ENCODE peak calls at places on chromosomes 7 and 10, in nine cellular contexts. H is IMR-90, E is GM23338, O is colonic mucosa, Y is HCT116, R is GM06990, G is fibroblast of villous mesenchyme, P is brain microvascular endothelial cell, N is thoracic aorta. I is an unnamed sample.

GRCh38 chr7:112407261-112407660 is 43.0 kb upstream of the IFRD1 start:
- DNase-seq in H (no peak), E (no peak), O (no peak), Y (no peak), R (no peak), G (peak), P (no peak), N (no peak), I (no peak)

GRCh38 chr10:9878429-9878828 is 1139.2 kb upstream of the CELF2 start:
- DNase-seq in H (no peak), E (no peak), O (no peak), Y (no peak), R (no peak), G (no peak), P (no peak), N (no peak), I (no peak)

GRCh38 chr7:75738975-75739795 is 444 bp upstream of the HIP1 start:
- DNase-seq in H (peak), E (peak), O (peak), Y (peak), R (peak), G (peak), P (peak), N (peak), I (peak)

GRCh38 chr10:102418612-102419560 is at the start of gene PSD:
- DNase-seq in H (no peak), E (peak), O (no peak), Y (no peak), R (no peak), G (no peak), P (no peak), N (no peak), I (no peak)

GRCh38 chr10:14009315-14010082 is 321.2 kb downstream of the FRMD4A start:
- DNase-seq in H (peak), E (no peak), O (no peak), Y (no peak), R (peak), G (peak), P (peak), N (no peak), I (no peak)

GRCh38 chr10:128064615-128065580 is 61.3 kb downstream of the MKI67 start:
- DNase-seq in H (peak), E (no peak), O (peak), Y (no peak), R (peak), G (peak), P (peak), N (peak), I (no peak)

GRCh38 chr10:92184977-92185376 is 105.9 kb downstream of the CPEB3 start:
- DNase-seq in H (no peak), E (no peak), O (no peak), Y (no peak), R (no peak), G (no peak), P (no peak), N (no peak), I (no peak)

GRCh38 chr7:42233939-42234338 is 3.1 kb downstream of the GLI3 start:
- DNase-seq in H (peak), E (no peak), O (no peak), Y (no peak), R (no peak), G (peak), P (no peak), N (no peak), I (no peak)

GRCh38 chr7:100887186-100887954 is 2.1 kb downstream of the UFSP1 start:
- DNase-seq in H (no peak), E (no peak), O (peak), Y (no peak), R (peak), G (no peak), P (no peak), N (no peak), I (no peak)

GRCh38 chr10:72242675-72243074 is 26.6 kb upstream of the ASCC1 start:
- DNase-seq in H (no peak), E (peak), O (no peak), Y (no peak), R (no peak), G (peak), P (no peak), N (no peak), I (peak)

GRCh38 chr10:72244573-72245038 is 28.5 kb upstream of the ASCC1 start:
- DNase-seq in H (no peak), E (no peak), O (no peak), Y (no peak), R (no peak), G (no peak), P (no peak), N (no peak), I (no peak)

GRCh38 chr10:72241853-72242252 is 25.8 kb upstream of the ASCC1 start:
- DNase-seq in H (no peak), E (no peak), O (no peak), Y (no peak), R (no peak), G (no peak), P (no peak), N (no peak), I (no peak)

GRCh38 chr10:72245949-72246525 is 27.7 kb upstream of the DDIT4 start:
- DNase-seq in H (no peak), E (no peak), O (no peak), Y (no peak), R (no peak), G (no peak), P (no peak), N (no peak), I (no peak)

DNA sequence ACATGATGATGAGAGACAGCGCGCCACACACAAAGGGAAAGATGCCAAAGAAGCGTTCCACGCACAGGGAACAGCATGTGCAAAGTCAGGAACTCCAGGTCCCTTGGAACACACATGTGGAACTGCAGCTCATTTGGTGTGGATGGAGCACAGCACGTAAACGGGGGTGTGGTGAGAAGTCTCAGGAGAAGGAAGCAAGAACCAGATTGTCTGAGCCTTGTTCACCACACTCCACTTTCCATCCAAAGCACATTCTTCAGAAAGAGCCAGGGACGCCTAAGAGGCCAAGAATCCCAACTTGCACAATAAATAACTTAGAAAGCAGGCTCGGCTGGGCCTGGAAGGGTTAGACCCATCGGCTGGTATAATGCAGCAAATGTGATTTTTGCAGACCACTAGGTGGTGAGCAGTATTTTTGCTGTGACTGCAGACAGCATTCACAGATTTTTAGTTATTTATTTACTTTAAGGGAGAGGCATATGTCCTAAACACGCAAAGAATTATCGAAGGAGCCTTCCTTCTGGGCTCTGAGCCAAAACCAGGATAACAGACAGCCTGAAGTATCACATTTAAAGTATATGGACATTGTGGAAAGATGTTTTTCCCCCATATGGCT is 27.9 kb upstream of the ASCC1 start:
- DNase-seq in H (peak), E (no peak), O (peak), Y (no peak), R (no peak), G (peak), P (peak), N (no peak), I (peak)
- TF ChIP-seq CTCF in H (peak), E (no peak), O (no peak), Y (peak), R (peak), G (peak), P (peak), N (peak), I (peak)

DNA sequence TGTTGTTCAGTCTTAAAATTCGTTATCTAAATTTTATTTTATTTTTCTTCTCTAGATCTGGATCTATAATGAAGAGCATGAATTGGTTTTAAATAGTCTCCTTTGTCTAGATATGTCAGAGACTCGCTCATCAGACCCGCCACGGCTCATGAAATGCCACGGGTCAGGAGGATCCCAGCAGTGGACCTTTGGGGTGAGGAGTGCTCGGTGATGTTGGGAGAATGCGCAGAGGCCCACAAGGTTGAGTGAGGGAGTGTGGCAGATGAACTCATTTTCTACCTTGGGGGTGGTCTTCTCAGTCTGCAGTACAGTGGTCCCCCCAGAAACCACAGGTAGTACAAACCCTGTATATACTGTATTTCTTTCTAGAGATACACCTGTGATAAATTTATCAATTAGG is 95.3 kb downstream of the GALNT11 start:
- DNase-seq in H (no peak), E (no peak), O (no peak), Y (no peak), R (no peak), G (no peak), P (no peak), N (no peak), I (no peak)
- TF ChIP-seq CTCF in H (no peak), E (no peak), O (no peak), Y (no peak), R (no peak), G (no peak), P (no peak), N (no peak), I (no peak)

DNA sequence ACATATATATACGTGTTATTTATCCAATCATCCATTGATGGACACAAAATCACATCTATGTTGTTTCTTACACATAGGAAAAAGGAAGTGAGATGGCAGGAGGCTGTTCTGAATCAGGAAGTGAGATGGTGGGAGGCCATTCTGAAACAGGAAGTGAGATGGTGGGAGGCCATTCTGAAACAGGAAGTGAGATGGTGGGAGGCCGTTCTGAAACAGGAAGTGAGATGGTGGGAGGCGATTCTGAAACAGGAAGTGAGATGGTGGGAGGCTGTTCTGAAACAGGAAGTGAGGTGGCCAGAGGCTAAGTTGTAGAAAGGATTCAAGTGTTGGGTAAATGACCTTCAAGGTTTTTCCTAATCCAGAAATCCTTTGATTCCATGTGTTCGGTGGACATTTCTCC is 921.5 kb downstream of the TYW1 start:
- DNase-seq in H (no peak), E (no peak), O (no peak), Y (no peak), R (no peak), G (no peak), P (no peak), N (no peak), I (no peak)
- TF ChIP-seq CTCF in H (no peak), E (no peak), O (no peak), Y (no peak), R (no peak), G (no peak), P (no peak), N (no peak), I (no peak)

GRCh38 chr7:5394264-5395105 is 29.1 kb downstream of the TNRC18 start:
- DNase-seq in H (no peak), E (no peak), O (no peak), Y (no peak), R (no peak), G (no peak), P (no peak), N (no peak), I (no peak)

GRCh38 chr7:5397657-5398237 is 25.9 kb downstream of the TNRC18 start:
- DNase-seq in H (no peak), E (no peak), O (peak), Y (no peak), R (no peak), G (no peak), P (no peak), N (no peak), I (no peak)

GRCh38 chr7:5396999-5397656 is 26.5 kb downstream of the TNRC18 start:
- DNase-seq in H (peak), E (peak), O (peak), Y (peak), R (peak), G (peak), P (no peak), N (no peak), I (no peak)

GRCh38 chr7:5395246-5395645 is 28.4 kb downstream of the TNRC18 start:
- DNase-seq in H (no peak), E (no peak), O (no peak), Y (no peak), R (no peak), G (no peak), P (no peak), N (no peak), I (no peak)

DNA sequence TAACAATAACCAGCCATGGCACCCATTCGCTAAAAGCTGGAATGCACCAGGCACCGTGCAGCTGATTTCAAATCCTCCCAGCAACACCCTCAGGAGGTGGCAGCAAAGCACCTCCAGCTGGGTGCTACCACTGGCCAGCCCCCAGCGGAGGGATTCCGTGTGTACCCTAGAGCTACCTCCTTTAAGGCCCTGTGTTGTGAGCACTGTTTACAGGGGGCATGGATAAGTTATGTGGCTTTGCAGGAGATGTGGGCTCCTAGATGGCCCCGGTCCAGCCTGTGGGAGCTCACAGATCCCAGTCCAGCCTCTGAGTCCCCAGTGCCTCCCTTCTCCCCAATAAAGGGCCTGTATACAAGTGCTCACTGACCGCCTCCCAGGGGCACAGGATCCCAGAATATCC is 27.1 kb downstream of the TNRC18 start:
- DNase-seq in H (no peak), E (no peak), O (peak), Y (peak), R (peak), G (peak), P (no peak), N (no peak), I (no peak)
- TF ChIP-seq CTCF in H (no peak), E (peak), O (no peak), Y (peak), R (peak), G (peak), P (peak), N (no peak), I (no peak)

GRCh38 chr10:96205580-96205979 is 65.8 kb downstream of the BLNK start:
- DNase-seq in H (no peak), E (peak), O (no peak), Y (no peak), R (no peak), G (no peak), P (no peak), N (no peak), I (no peak)

DNA sequence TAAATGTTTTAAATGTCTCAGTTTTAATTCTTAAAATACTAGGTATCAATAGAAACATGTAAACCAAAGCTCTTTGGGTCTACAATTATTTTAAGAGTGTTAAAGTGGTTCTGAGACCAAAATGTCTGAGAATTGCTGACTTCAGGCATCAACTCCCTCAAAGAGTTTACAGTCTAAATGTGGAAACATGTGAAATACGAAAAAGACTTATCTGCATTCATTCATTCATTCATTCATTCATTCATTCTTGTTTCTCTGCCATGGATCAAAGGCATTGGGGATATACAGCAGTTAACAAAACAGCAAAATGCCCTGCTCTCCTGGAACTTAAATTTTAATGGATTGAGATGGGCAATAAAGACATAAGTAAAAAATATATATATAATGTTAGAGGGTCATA is 69.8 kb downstream of the BLNK start:
- DNase-seq in H (no peak), E (no peak), O (no peak), Y (no peak), R (no peak), G (no peak), P (no peak), N (no peak), I (no peak)
- TF ChIP-seq CTCF in H (no peak), E (no peak), O (no peak), Y (no peak), R (no peak), G (no peak), P (no peak), N (no peak), I (no peak)

DNA sequence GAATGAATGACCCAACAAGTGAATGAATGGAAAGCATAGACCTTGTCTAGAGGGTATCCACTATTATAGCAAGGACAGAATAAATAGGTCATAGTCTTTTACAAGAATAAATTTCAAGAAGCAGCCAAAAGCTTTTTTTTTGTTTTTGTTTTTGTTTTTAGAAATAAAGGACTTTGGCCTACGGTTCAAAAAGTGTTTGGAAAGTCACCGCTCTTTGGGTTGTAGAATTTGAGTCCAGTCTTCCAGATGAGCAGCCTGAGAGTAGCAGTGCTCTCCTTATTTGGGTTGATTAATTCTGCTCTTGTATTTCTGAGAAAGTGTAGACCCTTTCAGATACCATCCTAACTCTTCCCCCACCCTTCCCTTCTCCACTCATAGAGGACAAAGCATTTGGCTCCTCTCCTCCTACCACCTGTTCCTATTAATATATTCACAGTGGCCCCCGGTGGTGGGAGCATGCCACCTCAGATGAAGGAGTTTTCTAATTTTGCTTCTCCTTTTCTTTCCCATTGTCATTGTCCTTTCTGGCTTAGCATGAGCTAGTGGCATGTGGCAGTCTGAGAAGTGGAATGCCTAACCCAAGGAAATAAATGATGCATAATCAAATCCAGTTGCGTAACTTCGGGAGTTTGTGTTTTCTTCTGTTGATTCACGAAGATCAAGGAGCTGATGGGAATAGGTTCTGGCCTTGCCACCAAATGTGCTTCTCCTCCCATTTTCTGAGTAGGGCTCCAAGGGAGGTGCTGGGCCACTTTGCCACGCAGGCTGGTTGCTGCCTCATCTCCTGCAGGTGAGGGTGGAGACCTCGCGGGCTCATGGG is 114.7 kb downstream of the CHN2 start:
- DNase-seq in H (no peak), E (peak), O (no peak), Y (no peak), R (no peak), G (no peak), P (no peak), N (no peak), I (no peak)
- TF ChIP-seq CTCF in H (no peak), E (peak), O (no peak), Y (peak), R (no peak), G (no peak), P (peak), N (no peak), I (no peak)

GRCh38 chr7:127254163-127254684 is 1.5 kb upstream of the GRM8 start:
- DNase-seq in H (no peak), E (no peak), O (no peak), Y (no peak), R (no peak), G (no peak), P (no peak), N (no peak), I (no peak)
- TF ChIP-seq CTCF in H (no peak), E (no peak), O (peak), Y (no peak), R (no peak), G (no peak), P (no peak), N (peak), I (peak)

GRCh38 chr7:150753826-150754603 is 16.8 kb downstream of the GIMAP5 start:
- DNase-seq in H (no peak), E (peak), O (no peak), Y (no peak), R (peak), G (no peak), P (no peak), N (no peak), I (no peak)
- TF ChIP-seq CTCF in H (peak), E (peak), O (no peak), Y (peak), R (peak), G (peak), P (no peak), N (no peak), I (peak)

GRCh38 chr7:116290740-116291139 is 80.4 kb downstream of the TES start:
- DNase-seq in H (no peak), E (peak), O (no peak), Y (no peak), R (no peak), G (no peak), P (no peak), N (no peak), I (no peak)
- TF ChIP-seq CTCF in H (no peak), E (peak), O (no peak), Y (peak), R (no peak), G (peak), P (peak), N (no peak), I (peak)

I was measured in osteocyte.